ENCODE peak calls at places on chromosome 19, in nine cellular contexts. H is mammary epithelial cell; Z is astrocyte of the spinal cord; I is CD8-positive, alpha-beta memory T cell; L is lung; Y is CD8-positive, alpha-beta T cell; D is neural progenitor cell; R is tibial artery; T is CD4-positive, alpha-beta memory T cell. S is an unnamed sample.

GRCh38 chr19:1264801-1265610 is 4.1 kb upstream of the CIRBP start:
- DNase-seq in H (peak; percentile 84), Z (peak; percentile 84), I (no peak), L (peak; percentile 78), Y (no peak), D (peak; percentile 86), R (peak; percentile 80), T (no peak), S (peak; percentile 91)

GRCh38 chr19:1862424-1863307 is 713 bp downstream of the KLF16 start:
- DNase-seq in H (no peak), Z (no peak), I (peak; percentile 82), L (no peak), Y (peak; percentile 54), D (peak; percentile 77), R (no peak), T (peak; percentile 68), S (no peak)

GRCh38 chr19:35657904-35658700 is 8.2 kb upstream of the UPK1A start:
- DNase-seq in H (no peak), Z (peak; percentile 48), I (no peak), L (no peak), Y (no peak), D (no peak), R (no peak), T (no peak), S (no peak)

GRCh38 chr19:55611983-55612645 is 6.7 kb downstream of the ZNF865 start:
- DNase-seq in H (no peak), Z (no peak), I (no peak), L (no peak), Y (no peak), D (no peak), R (no peak), T (no peak), S (no peak)

GRCh38 chr19:401836-402535 is 7.0 kb downstream of the C2CD4C start:
- DNase-seq in H (no peak), Z (no peak), I (peak; percentile 45), L (no peak), Y (no peak), D (no peak), R (no peak), T (no peak), S (no peak)

GRCh38 chr19:18478545-18479311 is 40.8 kb upstream of the ISYNA1 start:
- DNase-seq in H (peak; percentile 74), Z (peak; percentile 53), I (peak; percentile 74), L (peak; percentile 82), Y (peak; percentile 43), D (no peak), R (peak; percentile 91), T (peak; percentile 33), S (peak; percentile 93)

GRCh38 chr19:38932425-38933179 is 1.9 kb downstream of the MRPS12 start:
- DNase-seq in H (no peak), Z (peak; percentile 32), I (no peak), L (no peak), Y (peak; percentile 33), D (peak; percentile 62), R (no peak), T (peak; percentile 43), S (no peak)

GRCh38 chr19:29690842-29691241 is 24.2 kb downstream of the C19orf12 start:
- DNase-seq in H (peak; percentile 48), Z (peak; percentile 36), I (peak; percentile 72), L (no peak), Y (peak; percentile 55), D (peak; percentile 37), R (no peak), T (peak; percentile 68), S (no peak)

GRCh38 chr19:41089955-41090354 is 1.7 kb downstream of the CYP2A13 start:
- DNase-seq in H (no peak), Z (no peak), I (no peak), L (no peak), Y (no peak), D (peak; percentile 44), R (no peak), T (no peak), S (no peak)

GRCh38 chr19:33235269-33235995 is 9.8 kb upstream of the SLC7A10 start:
- DNase-seq in H (peak; percentile 30), Z (peak; percentile 62), I (peak; percentile 83), L (peak; percentile 86), Y (peak; percentile 84), D (peak; percentile 92), R (peak; percentile 83), T (peak; percentile 60), S (peak; percentile 84)

GRCh38 chr19:44212865-44213346 is 574 bp downstream of the ZNF227 start:
- DNase-seq in H (peak; percentile 27), Z (peak; percentile 42), I (no peak), L (no peak), Y (no peak), D (peak; percentile 28), R (no peak), T (no peak), S (no peak)

GRCh38 chr19:18795540-18795939 is 4.4 kb upstream of the COMP start:
- DNase-seq in H (no peak), Z (no peak), I (no peak), L (no peak), Y (no peak), D (peak; percentile 64), R (no peak), T (no peak), S (peak; percentile 72)

GRCh38 chr19:55857149-55857548 is 20.8 kb downstream of the NLRP4 start:
- DNase-seq in H (no peak), Z (no peak), I (no peak), L (no peak), Y (no peak), D (no peak), R (no peak), T (no peak), S (no peak)

GRCh38 chr19:3184847-3185481 is 766 bp upstream of the NCLN start:
- DNase-seq in H (no peak), Z (no peak), I (peak; percentile 83), L (peak; percentile 79), Y (peak; percentile 75), D (peak; percentile 79), R (peak; percentile 77), T (no peak), S (peak; percentile 71)

GRCh38 chr19:42284641-42285341 is 15.7 kb downstream of the CIC start:
- DNase-seq in H (no peak), Z (no peak), I (no peak), L (no peak), Y (peak; percentile 30), D (peak; percentile 56), R (no peak), T (peak; percentile 31), S (no peak)

DNA sequence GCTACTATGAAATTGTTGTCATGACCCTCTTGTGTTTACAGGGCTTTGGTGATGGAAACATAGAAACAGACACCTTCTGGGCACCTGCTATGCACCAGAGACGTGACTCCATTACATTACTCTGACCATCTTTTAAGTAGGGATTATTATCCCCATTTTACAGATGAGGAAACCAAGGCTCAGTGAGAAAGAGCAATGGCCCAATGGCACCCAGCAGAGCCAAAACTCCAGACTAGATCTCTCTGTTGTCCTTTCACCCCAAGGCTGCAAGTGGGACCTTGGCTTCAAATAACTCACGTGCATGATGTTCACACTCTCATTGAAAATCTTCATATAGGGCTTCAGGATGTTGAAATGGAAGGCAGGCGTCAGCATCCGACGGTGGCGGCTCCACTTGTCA is 5.9 kb downstream of the CYP4F2 start:
- DNase-seq in H (no peak), Z (no peak), I (no peak), L (no peak), Y (no peak), D (no peak), R (no peak), T (no peak), S (no peak)
- H3K4me3 ChIP-seq in H (no peak overlapping the region), Z (no peak overlapping the region), I (no peak overlapping the region), L (no peak overlapping the region), Y (no peak overlapping the region), D (no peak overlapping the region), R (no peak overlapping the region), T (no peak overlapping the region), S (no peak overlapping the region)

GRCh38 chr19:10418281-10419199 is 1.8 kb upstream of the PDE4A start:
- DNase-seq in H (no peak), Z (peak; percentile 41), I (no peak), L (no peak), Y (no peak), D (peak; percentile 68), R (no peak), T (no peak), S (no peak)
- H3K4me3 ChIP-seq in H (no peak overlapping the region), Z (no peak overlapping the region), I (no peak overlapping the region), L (no peak overlapping the region), Y (peak overlapping the region; percentile 9), D (peak overlapping the region; percentile 59), R (no peak overlapping the region), T (no peak overlapping the region), S (peak overlapping the region; percentile 31)

GRCh38 chr19:14149011-14149410 is 12.6 kb upstream of the ASF1B start:
- DNase-seq in H (no peak), Z (no peak), I (no peak), L (no peak), Y (no peak), D (no peak), R (no peak), T (no peak), S (no peak)

GRCh38 chr19:14147797-14148605 is 11.6 kb upstream of the ASF1B start:
- DNase-seq in H (peak; percentile 17), Z (peak; percentile 54), I (peak; percentile 56), L (peak; percentile 64), Y (peak; percentile 59), D (peak; percentile 86), R (peak; percentile 74), T (peak; percentile 46), S (peak; percentile 85)

GRCh38 chr19:14150770-14151661 is 14.6 kb upstream of the ASF1B start:
- DNase-seq in H (no peak), Z (no peak), I (no peak), L (no peak), Y (no peak), D (no peak), R (no peak), T (no peak), S (no peak)

GRCh38 chr19:14149509-14149994 is 13.2 kb upstream of the ASF1B start:
- DNase-seq in H (no peak), Z (peak; percentile 19), I (peak; percentile 69), L (peak; percentile 51), Y (peak; percentile 69), D (no peak), R (peak; percentile 85), T (peak; percentile 74), S (peak; percentile 87)

DNA sequence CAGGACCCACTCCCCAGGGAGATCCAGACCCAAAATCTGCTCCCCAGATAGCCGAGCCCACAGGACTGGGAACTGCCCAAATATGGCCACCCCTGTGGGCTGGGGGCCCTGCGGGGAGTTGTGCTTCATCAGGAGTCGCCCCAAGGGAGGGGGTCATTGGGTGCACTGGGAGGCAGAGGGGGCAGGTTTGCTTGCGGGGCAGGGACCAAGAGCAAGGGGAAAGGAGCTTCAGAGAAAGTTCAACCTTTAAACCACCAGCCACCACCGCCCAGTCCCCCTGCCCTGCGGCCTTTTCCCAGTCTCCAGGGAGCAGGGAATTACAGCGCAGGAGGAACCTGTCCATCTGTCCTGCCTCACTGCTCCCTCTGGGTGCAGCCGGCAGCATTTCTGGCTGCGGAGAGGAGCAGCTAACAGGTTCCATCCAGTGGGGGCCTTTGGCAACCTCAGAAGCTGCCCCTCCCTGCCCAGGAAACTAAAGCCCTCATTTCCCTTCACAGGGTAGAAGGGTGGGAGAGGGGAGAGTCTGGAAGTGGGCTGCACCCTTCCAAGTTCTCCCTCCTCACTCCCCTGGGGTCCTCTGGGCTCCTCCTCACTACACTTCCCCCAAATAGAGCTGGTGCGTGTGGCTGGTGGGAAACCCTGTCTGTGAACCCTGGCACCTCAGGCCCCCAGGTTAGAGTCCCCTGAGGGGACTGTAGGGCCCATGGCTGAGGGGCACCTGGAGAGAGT is 13.8 kb upstream of the ASF1B start:
- DNase-seq in H (no peak), Z (no peak), I (no peak), L (no peak), Y (no peak), D (no peak), R (no peak), T (no peak), S (no peak)
- H3K4me3 ChIP-seq in H (no peak overlapping the region), Z (no peak overlapping the region), I (peak overlapping the region; percentile 59), L (no peak overlapping the region), Y (peak overlapping the region; percentile 57), D (no peak overlapping the region), R (peak overlapping the region; percentile 31), T (peak overlapping the region; percentile 17), S (no peak overlapping the region)

GRCh38 chr19:49524812-49525455 is 2.9 kb upstream of the RCN3 start:
- DNase-seq in H (no peak), Z (no peak), I (no peak), L (no peak), Y (no peak), D (no peak), R (no peak), T (no peak), S (no peak)
- H3K4me3 ChIP-seq in H (no peak overlapping the region), Z (no peak overlapping the region), I (no peak overlapping the region), L (no peak overlapping the region), Y (no peak overlapping the region), D (no peak overlapping the region), R (no peak overlapping the region), T (no peak overlapping the region), S (no peak overlapping the region)